ENCODE peak calls at places on chromosomes 7 and 10, in four cellular contexts. D, K, F and W are unnamed samples.
A peak's percentile ranks its signal among the peaks of the same experiment; 100 is the strongest.

GRCh38 chr7:157910446-157910845 is 573.6 kb downstream of the DNAJB6 start:
- DNase-seq in D (no peak), F (no peak), K (no peak), W (no peak)

GRCh38 chr10:57420881-57421280 is 846.8 kb downstream of the IPMK start:
- DNase-seq in K (no peak), F (no peak), D (no peak), W (no peak)

GRCh38 chr7:66682350-66683093 is 53.8 kb downstream of the KCTD7 start:
- DNase-seq in D (no peak), F (no peak), K (no peak), W (peak; percentile 31)

GRCh38 chr7:20399516-20399915 is 68.8 kb downstream of the ITGB8 start:
- DNase-seq in D (no peak), K (no peak), F (no peak), W (no peak)

GRCh38 chr7:151442776-151443496 is 3.0 kb upstream of the CRYGN start:
- DNase-seq in D (no peak), K (no peak), F (no peak), W (no peak)

GRCh38 chr10:373516-374309 is 238.5 kb downstream of the ZMYND11 start:
- DNase-seq in K (no peak), D (peak; percentile 80), F (no peak), W (no peak)

GRCh38 chr7:387132-388022 is 97.4 kb downstream of the FOXL3 start:
- DNase-seq in F (no peak), K (no peak), D (no peak), W (no peak)

GRCh38 chr10:3500408-3500856 is 284.6 kb downstream of the KLF6 start:
- DNase-seq in D (peak; percentile 88), K (no peak), F (no peak), W (no peak)

GRCh38 chr7:27170936-27171635 is 3.0 kb downstream of the HOXA10 start:
- DNase-seq in F (no peak), D (peak; percentile 26), K (no peak), W (no peak)

GRCh38 chr7:142383826-142384507 is 126.1 kb upstream of the PRSS58 start:
- DNase-seq in D (no peak), F (no peak), K (no peak), W (no peak)

GRCh38 chr10:17229967-17230682 is 2.1 kb downstream of the VIM start:
- DNase-seq in D (no peak), F (peak; percentile 86), K (peak; percentile 73), W (peak; percentile 71)

GRCh38 chr10:90960355-90960814 is 39.5 kb upstream of the ANKRD1 start:
- DNase-seq in K (peak; percentile 31), F (no peak), D (no peak), W (no peak)

GRCh38 chr10:34247560-34247959 is 567.5 kb downstream of the PARD3 start:
- DNase-seq in F (no peak), K (no peak), D (no peak), W (no peak)

GRCh38 chr10:34250722-34251121 is 564.4 kb downstream of the PARD3 start:
- DNase-seq in F (no peak), K (no peak), D (no peak), W (no peak)

GRCh38 chr10:34251177-34251576 is 563.9 kb downstream of the PARD3 start:
- DNase-seq in D (no peak), F (no peak), K (no peak), W (no peak)

GRCh38 chr10:34252111-34252510 is 563.0 kb downstream of the PARD3 start:
- DNase-seq in K (no peak), D (no peak), F (no peak), W (no peak)

GRCh38 chr10:34249634-34250033 is 565.5 kb downstream of the PARD3 start:
- DNase-seq in F (no peak), D (peak; percentile 34), K (no peak), W (peak; percentile 7)
- TF ChIP-seq TARDBP in F (no peak), D (no peak), K (no peak), W (no peak)

GRCh38 chr7:30474893-30475292 is 3.7 kb downstream of the NOD1 start:
- DNase-seq in K (no peak), F (no peak), D (no peak), W (no peak)

GRCh38 chr7:30476401-30477145 is 2.0 kb downstream of the NOD1 start:
- DNase-seq in F (no peak), D (no peak), K (no peak), W (no peak)

GRCh38 chr7:30475580-30475979 is 3.0 kb downstream of the NOD1 start:
- DNase-seq in D (no peak), K (no peak), F (no peak), W (no peak)

GRCh38 chr7:30474485-30474884 is 4.1 kb downstream of the NOD1 start:
- DNase-seq in D (no peak), K (no peak), F (no peak), W (no peak)

DNA sequence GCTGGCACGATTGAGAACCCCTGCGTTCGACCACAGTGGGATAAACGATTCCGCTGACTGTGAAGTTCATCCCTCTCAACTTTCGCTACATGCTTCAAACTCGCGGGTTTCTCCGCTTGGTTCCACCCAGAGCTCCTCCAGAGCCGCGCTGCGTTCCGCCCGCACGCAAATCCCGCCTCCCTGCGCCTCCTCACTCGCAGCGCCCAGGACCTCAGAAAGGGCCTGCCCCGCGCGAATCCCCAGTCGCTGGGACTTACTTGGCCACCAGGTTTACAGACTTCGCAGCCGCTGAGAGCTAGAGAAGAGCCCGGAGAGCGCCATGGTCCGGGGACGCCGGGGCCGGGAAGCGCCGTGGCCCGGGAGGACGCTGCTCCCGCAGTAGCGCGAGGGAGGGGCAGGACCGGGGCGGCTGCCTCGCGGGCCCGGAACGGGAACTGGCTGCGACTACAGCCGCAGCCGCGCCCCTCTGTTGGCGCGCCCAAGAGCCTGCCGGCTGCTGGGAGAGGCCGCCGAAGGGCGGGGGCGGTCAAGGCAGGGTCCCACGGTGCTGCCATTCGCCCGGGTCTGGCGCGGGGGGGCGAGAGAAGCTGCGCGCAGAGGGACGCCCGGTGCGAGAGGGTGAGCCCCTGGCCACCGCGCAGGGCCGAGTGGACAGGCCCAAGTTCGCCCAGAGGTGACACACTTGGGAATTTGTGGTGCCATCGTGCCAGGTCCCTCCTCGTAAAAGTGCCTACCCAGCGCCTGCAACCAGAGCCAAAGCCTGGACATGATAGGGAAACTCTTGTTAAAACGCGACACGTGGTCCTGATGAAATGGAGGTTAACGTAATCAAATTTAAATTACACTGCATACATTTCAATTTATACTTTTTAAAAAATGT is at the start of gene NOD1:
- DNase-seq in K (no peak), F (peak; percentile 87), D (peak; percentile 40), W (peak; percentile 81)
- TF ChIP-seq TARDBP in K (no peak), F (no peak), D (no peak), W (no peak)

DNA sequence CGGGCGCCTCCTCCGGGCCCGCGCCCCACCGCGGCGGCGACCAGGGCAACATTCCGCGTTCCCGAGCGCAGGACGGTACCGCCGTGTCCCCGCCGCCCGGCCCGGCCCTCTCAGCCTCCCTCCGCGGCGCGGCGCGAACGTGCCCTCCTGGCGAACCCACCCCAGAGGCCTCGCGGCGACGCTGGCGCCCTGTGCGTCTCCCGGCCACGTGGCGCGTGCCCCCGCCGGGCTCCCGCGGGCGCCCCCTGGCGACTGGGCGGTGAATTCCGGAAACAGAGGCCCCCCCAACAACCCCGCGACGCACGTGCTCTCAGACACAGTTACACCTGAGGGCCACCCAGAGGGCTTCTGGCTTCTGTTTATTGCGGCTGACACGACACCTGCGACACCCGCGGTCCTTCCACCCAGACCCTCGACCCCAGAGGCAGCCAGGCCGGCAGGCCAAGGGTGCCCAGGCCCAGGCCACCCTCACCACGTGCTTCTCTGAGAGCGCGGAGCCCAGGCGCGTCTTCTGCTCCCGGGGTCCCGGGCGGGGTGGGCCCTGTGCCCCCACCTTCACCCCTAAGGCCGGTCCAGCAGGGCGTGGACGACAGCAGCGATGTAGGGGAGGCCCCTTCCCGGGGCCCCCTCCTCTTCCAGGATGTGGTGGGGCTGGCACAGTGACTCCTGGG is at the start of gene SAP25:
- DNase-seq in D (no peak), K (no peak), F (no peak), W (no peak)
- TF ChIP-seq TARDBP in D (no peak), K (no peak), F (no peak), W (no peak)

GRCh38 chr7:150358433-150358832 is 10.2 kb upstream of the REPIN1 start:
- DNase-seq in K (no peak), F (no peak), D (no peak), W (no peak)

GRCh38 chr7:150355666-150356059 is 13.0 kb upstream of the REPIN1 start:
- DNase-seq in D (no peak), F (no peak), K (no peak), W (no peak)

GRCh38 chr7:150357277-150357676 is 11.3 kb upstream of the REPIN1 start:
- DNase-seq in D (no peak), K (no peak), F (no peak), W (no peak)

GRCh38 chr7:150357771-150358427 is 10.7 kb upstream of the REPIN1 start:
- DNase-seq in F (peak; percentile 61), K (no peak), D (no peak), W (no peak)

GRCh38 chr7:150356265-150356897 is 12.2 kb upstream of the REPIN1 start:
- DNase-seq in K (no peak), D (peak; percentile 49), F (peak; percentile 69), W (peak; percentile 65)
- TF ChIP-seq TARDBP in K (no peak), D (no peak), F (peak; percentile 16), W (no peak)

GRCh38 chr10:102435529-102436233 is 3.3 kb upstream of the CUEDC2 start:
- DNase-seq in K (no peak), F (peak; percentile 69), D (no peak), W (no peak)
- TF ChIP-seq TARDBP in K (no peak), F (no peak), D (no peak), W (no peak)

GRCh38 chr10:13860886-13861285 is 274.1 kb downstream of the PRPF18 start:
- DNase-seq in F (no peak), K (no peak), D (no peak), W (no peak)

GRCh38 chr10:13865758-13866491 is 279.2 kb downstream of the PRPF18 start:
- DNase-seq in F (no peak), D (no peak), K (no peak), W (no peak)

GRCh38 chr10:13858709-13859108 is 271.9 kb downstream of the PRPF18 start:
- DNase-seq in F (no peak), K (no peak), D (no peak), W (no peak)

GRCh38 chr10:13859979-13860619 is 273.3 kb downstream of the PRPF18 start:
- DNase-seq in D (no peak), K (no peak), F (no peak), W (no peak)

GRCh38 chr10:13862541-13863233 is 275.9 kb downstream of the PRPF18 start:
- DNase-seq in F (no peak), K (no peak), D (no peak), W (no peak)
- TF ChIP-seq TARDBP in F (no peak), K (no peak), D (no peak), W (no peak)

DNA sequence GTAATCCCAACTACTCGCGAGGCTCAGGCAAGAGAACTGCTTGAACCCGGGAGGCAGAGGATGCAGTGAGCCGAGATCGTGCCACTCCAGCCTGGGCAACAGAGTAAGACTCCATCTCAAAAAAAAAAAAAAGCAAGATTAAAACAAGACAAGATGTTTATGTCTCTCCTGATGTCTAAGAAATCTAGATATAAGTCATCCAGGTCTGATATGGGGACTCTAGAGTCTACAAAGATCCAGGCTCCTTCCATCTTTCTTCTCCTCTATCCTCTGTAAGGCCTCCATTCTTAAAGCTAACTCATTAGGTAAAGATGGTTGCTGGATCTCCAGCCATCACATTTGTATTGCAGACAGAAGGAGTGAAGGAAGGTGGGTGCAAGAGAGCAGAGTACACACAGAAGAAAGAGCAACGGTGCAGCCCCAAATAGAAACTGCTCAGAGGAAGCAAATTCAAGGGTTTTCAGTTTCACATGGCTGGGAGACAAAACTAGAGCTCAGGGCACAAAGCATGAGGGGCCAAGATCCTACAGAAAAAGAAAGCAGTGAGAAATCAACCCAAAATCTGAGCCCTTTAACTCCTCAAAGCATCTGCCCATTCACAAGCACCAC is 57.6 kb downstream of the USP6NL start:
- DNase-seq in K (peak; percentile 87), F (no peak), D (no peak), W (no peak)
- TF ChIP-seq TARDBP in K (no peak), F (no peak), D (no peak), W (no peak)